ENCODE peak calls at places on chromosomes 2 and 18, in six cellular contexts. F is HEK293T, A is AG08395, P is lower leg skin, M is head of caudate nucleus, G is NCI-H345. Q is an unnamed sample.

GRCh38 chr2:163604941-163605555 is 130.8 kb downstream of the FIGN start:
- DNase-seq in F (no peak), A (peak), P (no peak), M (no peak), G (no peak), Q (no peak)

GRCh38 chr2:9770006-9770307 is 73.3 kb upstream of the TAF1B start:
- DNase-seq in F (no peak), A (no peak), P (no peak), M (no peak), G (no peak), Q (no peak)

GRCh38 chr2:46097714-46098480 is 199.3 kb upstream of the EPAS1 start:
- DNase-seq in F (no peak), A (peak), P (no peak), M (no peak), G (peak), Q (peak)

GRCh38 chr2:85929096-85930044 is 40.6 kb upstream of the ST3GAL5 start:
- DNase-seq in F (no peak), A (no peak), P (peak), M (no peak), G (no peak), Q (no peak)

GRCh38 chr2:217357886-217358620 is 498.2 kb upstream of the TNP1 start:
- DNase-seq in F (no peak), A (no peak), P (no peak), M (no peak), G (no peak), Q (no peak)

GRCh38 chr2:159635006-159635746 is 18.8 kb upstream of the BAZ2B start:
- DNase-seq in F (no peak), A (peak), P (no peak), M (no peak), G (no peak), Q (no peak)

GRCh38 chr2:191593622-191594416 is 84.1 kb upstream of the NABP1 start:
- DNase-seq in F (no peak), A (peak), P (no peak), M (no peak), G (no peak), Q (no peak)

GRCh38 chr18:30870466-30870865 is 172.1 kb downstream of the DSC3 start:
- DNase-seq in F (no peak), A (no peak), P (no peak), M (no peak), G (no peak), Q (no peak)

GRCh38 chr18:26719909-26720308 is 145.6 kb downstream of the AQP4 start:
- DNase-seq in F (no peak), A (no peak), P (no peak), M (no peak), G (no peak), Q (no peak)

GRCh38 chr2:134988994-134989605 is 58.1 kb downstream of the MAP3K19 start:
- DNase-seq in F (peak), A (peak), P (no peak), M (no peak), G (peak), Q (peak)

GRCh38 chr2:26674771-26675170 is 17.8 kb upstream of the KCNK3 start:
- DNase-seq in F (no peak), A (no peak), P (no peak), M (no peak), G (no peak), Q (no peak)

GRCh38 chr2:105379741-105380186 is 19.1 kb downstream of the FHL2 start:
- DNase-seq in F (no peak), A (no peak), P (peak), M (no peak), G (no peak), Q (no peak)